ENCODE peak calls at places on chromosomes 2 and 18, in eight cellular contexts. R, Y, C, W, X, G, V and L are unnamed samples.
A peak's percentile ranks its signal among the peaks of the same experiment; 100 is the strongest.

GRCh38 chr2:238433941-238434845 is 7.5 kb downstream of the ASB1 start:
- DNase-seq in C (no peak), W (no peak), X (no peak), R (no peak), Y (no peak), G (no peak), V (no peak), L (no peak)

GRCh38 chr2:172415759-172416158 is 11.6 kb upstream of the ITGA6 start:
- DNase-seq in G (no peak), W (no peak), R (no peak), X (no peak), Y (no peak), V (no peak), C (no peak), L (no peak)

GRCh38 chr2:62660582-62661262 is 44.8 kb upstream of the EHBP1 start:
- DNase-seq in W (no peak), C (no peak), Y (peak; percentile 5), X (no peak), G (no peak), V (no peak), R (no peak), L (peak; percentile 39)

GRCh38 chr2:102149243-102149642 is 6.7 kb downstream of the IL1R1 start:
- DNase-seq in Y (no peak), C (no peak), W (no peak), V (no peak), R (no peak), G (no peak), X (no peak), L (no peak)

GRCh38 chr18:3717626-3718025 is 267.7 kb downstream of the TGIF1 start:
- DNase-seq in C (no peak), W (no peak), G (no peak), Y (no peak), V (no peak), R (no peak), X (no peak), L (no peak)

GRCh38 chr2:15128846-15129245 is 432.3 kb downstream of the NBAS start:
- DNase-seq in V (no peak), R (no peak), W (no peak), C (no peak), G (no peak), X (no peak), Y (no peak), L (no peak)

GRCh38 chr18:59150236-59150635 is 10.6 kb downstream of the SEC11C start:
- DNase-seq in R (no peak), G (no peak), C (peak; percentile 16), W (no peak), V (no peak), Y (no peak), X (no peak), L (no peak)

GRCh38 chr2:201908901-201909300 is 102.6 kb downstream of the CDK15 start:
- DNase-seq in X (no peak), V (no peak), R (no peak), Y (no peak), C (no peak), W (no peak), G (no peak), L (no peak)

GRCh38 chr18:25299426-25299825 is 52.5 kb downstream of the ZNF521 start:
- DNase-seq in X (no peak), Y (no peak), C (no peak), V (no peak), G (no peak), R (no peak), W (no peak), L (peak; percentile 7)

GRCh38 chr2:215917953-215918620 is 95.3 kb downstream of the MREG start:
- DNase-seq in V (no peak), G (no peak), R (no peak), X (no peak), Y (no peak), W (no peak), C (no peak), L (peak; percentile 57)

GRCh38 chr2:188676012-188676405 is 298.2 kb upstream of the COL3A1 start:
- DNase-seq in R (no peak), G (no peak), X (no peak), C (no peak), V (no peak), W (no peak), Y (no peak), L (no peak)

GRCh38 chr2:47720036-47720435 is 62.9 kb upstream of the MSH6 start:
- DNase-seq in X (no peak), R (no peak), W (no peak), Y (no peak), G (no peak), C (no peak), V (no peak), L (peak; percentile 66)

GRCh38 chr2:15145046-15145817 is 415.9 kb downstream of the NBAS start:
- DNase-seq in X (no peak), G (no peak), Y (no peak), R (no peak), C (no peak), V (no peak), W (no peak), L (no peak)